ENCODE peak calls at places on chromosome 15, in eight cellular contexts. D is HT-29, C is occipital lobe, R is GM10248, L is DMS79, I is neuronal stem cell, X is AG20443, T is HTR-8/SVneo. M is an unnamed sample.

GRCh38 chr15:76391847-76392246 is 55.3 kb downstream of the ISL2 start:
- DNase-seq in R (no peak), I (no peak), L (no peak), D (no peak), X (no peak), T (no peak), C (no peak), M (no peak)

GRCh38 chr15:73930371-73930770 is 4.1 kb downstream of the LOXL1 start:
- DNase-seq in R (no peak), X (peak), I (no peak), L (no peak), T (no peak), C (no peak), D (no peak), M (no peak)

GRCh38 chr15:42152196-42152920 is 4.1 kb downstream of the PLA2G4F start:
- DNase-seq in I (no peak), L (no peak), X (peak), C (peak), R (no peak), D (no peak), T (no peak), M (no peak)

GRCh38 chr15:97961067-97961954 is 808 bp downstream of the ARRDC4 start:
- DNase-seq in R (no peak), C (peak), T (no peak), L (no peak), D (peak), I (peak), X (peak), M (peak)

GRCh38 chr15:35047528-35047927 is 37.6 kb downstream of the NANOGP8 start:
- DNase-seq in X (no peak), I (no peak), D (peak), L (no peak), R (no peak), T (no peak), C (no peak), M (no peak)

GRCh38 chr15:22891426-22892210 is 53.2 kb downstream of the NIPA2 start:
- DNase-seq in T (no peak), I (no peak), C (no peak), L (no peak), D (no peak), X (no peak), R (no peak), M (no peak)

GRCh38 chr15:27042646-27043045 is 71.7 kb downstream of the GABRG3 start:
- DNase-seq in D (no peak), T (no peak), R (no peak), I (no peak), X (no peak), L (no peak), C (no peak), M (no peak)

GRCh38 chr15:86837631-86838030 is 758.0 kb downstream of the AGBL1 start:
- DNase-seq in L (peak), I (no peak), D (no peak), T (no peak), C (no peak), X (no peak), R (no peak), M (no peak)

GRCh38 chr15:46677491-46677890 is 1039.8 kb upstream of the SEMA6D start:
- DNase-seq in D (no peak), X (no peak), C (no peak), T (no peak), I (no peak), R (no peak), L (no peak), M (no peak)

GRCh38 chr15:57827021-57827420 is 120.5 kb downstream of the POLR2M start:
- DNase-seq in I (no peak), R (no peak), D (no peak), L (no peak), T (no peak), C (no peak), X (no peak), M (no peak)

GRCh38 chr15:58327958-58328357 is 103.8 kb upstream of the LIPC start:
- DNase-seq in R (no peak), I (no peak), L (no peak), D (no peak), T (no peak), X (no peak), C (no peak), M (no peak)

GRCh38 chr15:76084263-76084662 is 24.5 kb downstream of the TMEM266 start:
- DNase-seq in L (no peak), C (no peak), T (no peak), X (no peak), D (no peak), I (no peak), R (no peak), M (no peak)

GRCh38 chr15:36498401-36498800 is 81.0 kb upstream of the CDIN1 start:
- DNase-seq in I (no peak), L (no peak), D (no peak), X (no peak), T (no peak), C (no peak), R (no peak), M (no peak)

GRCh38 chr15:25185791-25186190 is 231.0 kb downstream of the SNRPN start:
- DNase-seq in C (no peak), T (no peak), I (no peak), R (no peak), L (no peak), X (no peak), D (no peak), M (no peak)

GRCh38 chr15:101505610-101506337 is 16.3 kb upstream of the PCSK6 start:
- DNase-seq in L (no peak), T (no peak), C (no peak), I (no peak), D (no peak), R (peak), X (no peak), M (no peak)

GRCh38 chr15:67501177-67501835 is 19.6 kb upstream of the C15orf61 start:
- DNase-seq in T (peak), R (peak), I (no peak), D (peak), X (peak), L (no peak), C (no peak), M (peak)

GRCh38 chr15:29740692-29741311 is 81.5 kb downstream of the TJP1 start:
- DNase-seq in I (no peak), C (no peak), D (peak), L (no peak), R (no peak), T (no peak), X (no peak), M (peak)

GRCh38 chr15:85788796-85789495 is 5.8 kb downstream of the KLHL25 start:
- DNase-seq in I (no peak), X (no peak), L (no peak), C (no peak), R (no peak), D (peak), T (no peak), M (peak)

GRCh38 chr15:31235298-31236183 is 91.1 kb upstream of the KLF13 start:
- DNase-seq in I (no peak), C (no peak), D (peak), T (no peak), X (no peak), R (peak), L (peak), M (peak)

GRCh38 chr15:74402873-74403589 is 30.7 kb downstream of the SEMA7A start:
- DNase-seq in D (no peak), I (no peak), T (no peak), R (peak), C (no peak), X (no peak), L (no peak), M (peak)

GRCh38 chr15:28919201-28919627 is 33.4 kb downstream of the APBA2 start:
- DNase-seq in I (no peak), T (no peak), D (no peak), C (no peak), L (no peak), X (no peak), R (no peak), M (no peak)

GRCh38 chr15:36947035-36947719 is 153.2 kb downstream of the MEIS2 start:
- DNase-seq in C (no peak), D (no peak), T (no peak), R (no peak), X (no peak), L (no peak), I (no peak), M (no peak)

GRCh38 chr15:81781316-81781868 is 264.4 kb downstream of the MEX3B start:
- DNase-seq in L (no peak), C (no peak), R (no peak), D (no peak), X (no peak), I (no peak), T (no peak), M (no peak)

GRCh38 chr15:48966595-48967301 is 3.0 kb upstream of the SHC4 start:
- DNase-seq in T (no peak), X (peak), L (no peak), I (no peak), R (peak), C (no peak), D (no peak), M (peak)

GRCh38 chr15:40052604-40053003 is 13.6 kb upstream of the SRP14 start:
- DNase-seq in L (no peak), C (no peak), R (no peak), D (peak), X (no peak), T (no peak), I (no peak), M (peak)

GRCh38 chr15:82812994-82813393 is 3.6 kb downstream of the WHAMM start:
- DNase-seq in T (no peak), R (no peak), C (no peak), D (no peak), I (no peak), X (no peak), L (no peak), M (no peak)

GRCh38 chr15:62404194-62404985 is 239.3 kb upstream of the C2CD4B start:
- DNase-seq in I (no peak), R (no peak), X (no peak), D (no peak), L (peak), T (no peak), C (no peak), M (no peak)

GRCh38 chr15:39125904-39126303 is 455.0 kb upstream of the THBS1 start:
- DNase-seq in X (peak), T (peak), I (peak), D (peak), L (no peak), C (no peak), R (peak), M (peak)

GRCh38 chr15:50458301-50458700 is 34.1 kb downstream of the USP8 start:
- DNase-seq in L (no peak), R (no peak), T (no peak), D (no peak), C (no peak), X (peak), I (no peak), M (no peak)